ENCODE peak calls at places on chromosome 7, in seven cellular contexts. D is CD8-positive, alpha-beta T cell; R is ovary; G is thoracic aorta; Y is kidney; E is A549; T is heart right ventricle. F is an unnamed sample. For H3K4me1, the result is how much of the 10 kb centered on the place peaks cover.

GRCh38 chr7:151174246-151175046 is 7.0 kb upstream of the GBX1 start:
- DNase-seq in D (no peak), R (peak), G (no peak), Y (no peak), E (no peak), T (peak), F (no peak)

GRCh38 chr7:11341285-11341944 is 367.7 kb downstream of the PHF14 start:
- DNase-seq in D (no peak), R (no peak), G (no peak), Y (no peak), E (no peak), T (no peak), F (no peak)

GRCh38 chr7:80916770-80917681 is 1.8 kb downstream of the SEMA3C start:
- DNase-seq in D (no peak), R (no peak), G (no peak), Y (no peak), E (peak), T (no peak), F (no peak)

GRCh38 chr7:7992502-7992901 is 23.9 kb downstream of the GLCCI1 start:
- DNase-seq in D (no peak), R (no peak), G (no peak), Y (no peak), E (no peak), T (no peak), F (no peak)

GRCh38 chr7:135743907-135744789 is 4.5 kb downstream of the FAM180A start:
- DNase-seq in D (no peak), R (no peak), G (no peak), Y (no peak), E (no peak), T (no peak), F (peak)

GRCh38 chr7:129376076-129376777 is 58.0 kb upstream of the STRIP2 start:
- DNase-seq in D (peak), R (no peak), G (no peak), Y (no peak), E (peak), T (no peak), F (no peak)

GRCh38 chr7:79520543-79520942 is 67.1 kb upstream of the MAGI2 start:
- DNase-seq in D (no peak), R (no peak), G (no peak), Y (no peak), E (no peak), T (no peak), F (no peak)

GRCh38 chr7:106022193-106022821 is 59.2 kb downstream of the CDHR3 start:
- DNase-seq in D (peak), R (no peak), G (no peak), Y (no peak), E (no peak), T (no peak), F (no peak)

GRCh38 chr7:108057951-108058391 is 55.0 kb upstream of the LAMB1 start:
- DNase-seq in D (no peak), R (no peak), G (no peak), Y (no peak), E (no peak), T (no peak), F (no peak)

GRCh38 chr7:150927954-150928340 is 50.2 kb downstream of the KCNH2 start:
- DNase-seq in D (no peak), R (no peak), G (no peak), Y (no peak), E (peak), T (no peak), F (no peak)

GRCh38 chr7:68929712-68930395 is 668.4 kb upstream of the AUTS2 start:
- DNase-seq in D (no peak), R (no peak), G (no peak), Y (no peak), E (peak), T (no peak), F (no peak)

GRCh38 chr7:131057524-131058065 is 270.1 kb upstream of the MKLN1 start:
- DNase-seq in D (no peak), R (no peak), G (no peak), Y (no peak), E (no peak), T (no peak), F (no peak)

GRCh38 chr7:2237109-2237602 is 4.4 kb upstream of the MAD1L1 start:
- DNase-seq in D (no peak), R (no peak), G (no peak), Y (peak), E (no peak), T (no peak), F (no peak)

GRCh38 chr7:155094636-155095035 is 24.5 kb downstream of the HTR5A start:
- DNase-seq in D (no peak), R (no peak), G (no peak), Y (no peak), E (no peak), T (no peak), F (no peak)

GRCh38 chr7:149866817-149867447 is 6.8 kb upstream of the ATP6V0E2 start:
- DNase-seq in D (no peak), R (no peak), G (no peak), Y (no peak), E (no peak), T (peak), F (no peak)

GRCh38 chr7:100431286-100431735 is 1.7 kb downstream of the MEPCE start:
- DNase-seq in D (no peak), R (no peak), G (no peak), Y (no peak), E (no peak), T (no peak), F (no peak)

GRCh38 chr7:121516791-121517305 is 120.7 kb upstream of the FAM3C start:
- DNase-seq in D (no peak), R (no peak), G (no peak), Y (no peak), E (no peak), T (no peak), F (no peak)

GRCh38 chr7:92669616-92670153 is 79.5 kb upstream of the FAM133B start:
- DNase-seq in D (no peak), R (no peak), G (no peak), Y (no peak), E (no peak), T (no peak), F (no peak)

DNA sequence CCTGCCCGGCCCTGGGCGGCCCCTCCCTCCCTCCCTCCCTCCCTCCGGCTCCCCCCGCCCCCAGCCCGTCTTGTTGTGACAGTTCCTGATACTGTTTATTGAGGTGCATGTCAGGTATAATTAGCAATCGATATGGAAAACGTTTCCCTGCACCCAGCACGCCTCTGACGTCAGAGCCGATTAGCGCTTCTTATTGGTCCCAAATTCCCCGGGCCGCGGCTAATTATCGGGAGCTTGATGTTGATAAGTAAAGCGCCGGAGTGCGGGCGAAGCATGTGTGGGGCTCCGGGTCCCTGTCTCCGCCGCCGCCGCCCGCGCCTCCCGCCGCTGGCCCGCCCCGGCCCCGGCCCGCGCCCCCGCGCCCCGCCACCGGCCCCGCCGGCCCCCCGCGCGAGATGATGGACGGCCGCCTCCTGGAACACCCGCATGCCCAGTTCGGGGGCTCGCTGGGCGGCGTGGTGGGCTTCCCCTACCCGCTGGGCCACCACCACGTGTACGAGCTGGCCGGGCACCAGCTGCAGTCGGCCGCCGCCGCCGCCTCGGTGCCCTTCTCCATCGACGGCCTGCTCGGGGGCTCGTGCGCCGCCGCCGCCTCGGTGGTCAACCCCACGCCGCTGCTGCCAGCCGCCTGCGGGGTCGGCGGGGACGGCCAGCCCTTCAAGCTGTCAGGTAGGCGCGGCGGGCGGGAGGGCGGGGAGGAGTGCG is at the start of gene UNCX:
- DNase-seq in D (no peak), R (no peak), G (no peak), Y (peak), E (no peak), T (no peak), F (no peak)
- H3K4me1 ChIP-seq in D (under half), R (under half), G (under half), Y (under half), E (under half), T (under half), F (under half)

GRCh38 chr7:134548877-134549276 is at the start of gene AKR1B15:
- DNase-seq in D (no peak), R (no peak), G (no peak), Y (no peak), E (peak), T (no peak), F (no peak)
- H3K4me3 ChIP-seq in D (no peak), R (no peak), G (no peak), Y (peak), E (peak), T (no peak), F (peak)

GRCh38 chr7:27131390-27131819 is 848 bp upstream of the HOXA4 start:
- DNase-seq in D (no peak), R (no peak), G (no peak), Y (no peak), E (no peak), T (no peak), F (no peak)
- H3K4me1 ChIP-seq in D (under half), R (under half), G (under half), Y (under half), E (under half), T (under half), F (under half)

GRCh38 chr7:33907625-33908024 is 2.3 kb downstream of the BMPER start:
- DNase-seq in D (no peak), R (no peak), G (no peak), Y (no peak), E (no peak), T (no peak), F (no peak)

GRCh38 chr7:33909312-33909711 is 4.0 kb downstream of the BMPER start:
- DNase-seq in D (no peak), R (no peak), G (no peak), Y (no peak), E (no peak), T (no peak), F (no peak)

GRCh38 chr7:33904680-33905388 is 505 bp upstream of the BMPER start:
- DNase-seq in D (no peak), R (peak), G (no peak), Y (peak), E (peak), T (peak), F (peak)

GRCh38 chr7:33905389-33906032 is at the start of gene BMPER:
- DNase-seq in D (no peak), R (peak), G (no peak), Y (peak), E (peak), T (peak), F (peak)

DNA sequence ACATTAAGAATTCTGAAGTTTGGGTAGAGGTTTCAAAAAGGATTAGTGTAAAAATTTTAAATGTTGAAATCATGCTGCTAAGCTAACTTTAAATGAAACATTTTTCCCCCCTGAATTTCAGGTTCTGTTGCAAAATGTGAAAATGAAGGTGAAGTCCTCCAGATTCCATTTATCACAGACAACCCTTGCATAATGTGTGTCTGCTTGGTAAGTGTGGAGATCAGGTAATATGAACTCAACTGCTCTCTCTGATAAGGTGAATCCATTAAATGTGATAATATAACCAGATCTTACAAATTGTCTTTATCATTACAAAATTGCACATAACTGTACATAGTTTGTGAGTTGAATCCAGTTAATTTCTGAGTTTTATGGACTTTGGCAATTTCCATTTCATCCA is 1.4 kb downstream of the BMPER start:
- DNase-seq in D (no peak), R (no peak), G (no peak), Y (no peak), E (no peak), T (no peak), F (no peak)
- H3K4me3 ChIP-seq in D (no peak), R (no peak), G (no peak), Y (no peak), E (no peak), T (no peak), F (no peak)

GRCh38 chr7:55536619-55537457 is 35.5 kb downstream of the VOPP1 start:
- DNase-seq in D (no peak), R (no peak), G (no peak), Y (peak), E (no peak), T (no peak), F (no peak)

GRCh38 chr7:55534916-55535636 is 37.2 kb downstream of the VOPP1 start:
- DNase-seq in D (no peak), R (no peak), G (no peak), Y (no peak), E (no peak), T (no peak), F (no peak)

GRCh38 chr7:55537458-55537825 is 34.9 kb downstream of the VOPP1 start:
- DNase-seq in D (no peak), R (no peak), G (no peak), Y (peak), E (no peak), T (no peak), F (no peak)

GRCh38 chr7:55534262-55534915 is 37.9 kb downstream of the VOPP1 start:
- DNase-seq in D (no peak), R (no peak), G (no peak), Y (peak), E (no peak), T (no peak), F (no peak)

GRCh38 chr7:55535637-55536016 is 36.7 kb downstream of the VOPP1 start:
- DNase-seq in D (no peak), R (no peak), G (no peak), Y (no peak), E (no peak), T (no peak), F (no peak)
- H3K4me1 ChIP-seq in D (half or more), R (under half), G (under half), Y (under half), E (under half), T (under half), F (half or more)

DNA sequence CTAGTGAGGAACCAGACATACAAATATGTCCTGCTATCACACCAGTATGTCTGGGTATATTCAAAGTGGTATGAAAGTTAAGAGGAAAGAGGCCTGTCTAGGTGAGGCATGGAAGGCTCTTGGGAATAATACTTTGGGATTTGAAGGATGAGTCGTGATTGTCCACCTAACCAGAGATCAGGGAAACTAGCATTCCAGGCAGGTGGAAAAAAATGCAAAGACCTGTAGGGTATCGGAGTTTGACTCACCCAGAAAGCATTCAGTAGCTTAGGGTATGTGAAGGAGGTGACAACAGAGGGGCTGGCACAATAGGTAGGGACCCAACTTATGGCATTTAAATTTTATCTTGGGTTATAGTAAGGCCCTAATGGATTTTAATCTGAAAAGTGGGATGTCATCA is 950 bp upstream of the GCC1 start:
- DNase-seq in D (no peak), R (no peak), G (no peak), Y (no peak), E (no peak), T (no peak), F (no peak)
- H3K4me3 ChIP-seq in D (no peak), R (no peak), G (no peak), Y (no peak), E (no peak), T (no peak), F (peak)

GRCh38 chr7:105003875-105004510 is 10.0 kb upstream of the KMT2E start:
- DNase-seq in D (no peak), R (no peak), G (no peak), Y (no peak), E (no peak), T (no peak), F (no peak)
- H3K4me1 ChIP-seq in D (half or more), R (under half), G (half or more), Y (under half), E (half or more), T (under half), F (half or more)

DNA sequence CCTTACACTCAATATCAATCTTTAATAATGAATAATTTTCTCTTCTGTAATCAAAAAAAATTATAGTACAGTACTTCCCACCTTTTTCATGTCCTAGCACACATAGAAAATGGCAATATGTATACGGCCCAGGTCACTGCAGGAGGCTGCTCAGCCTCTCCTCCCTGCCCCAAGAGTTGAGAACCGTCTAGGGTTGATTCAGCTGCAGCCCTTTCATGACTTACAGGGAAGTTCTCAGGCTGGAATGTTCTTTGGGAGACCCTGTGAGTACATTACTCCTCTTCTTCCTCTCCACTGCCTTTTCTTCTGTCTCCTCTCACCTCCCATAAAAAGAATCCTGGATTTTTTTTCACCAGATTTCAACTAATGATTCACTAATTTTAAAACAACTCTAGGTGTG is 180.0 kb downstream of the HDAC9 start:
- DNase-seq in D (no peak), R (no peak), G (no peak), Y (no peak), E (no peak), T (no peak), F (no peak)
- H3K4me3 ChIP-seq in D (no peak), R (no peak), G (no peak), Y (no peak), E (no peak), T (no peak), F (no peak)

GRCh38 chr7:142711722-142712616 is 37.3 kb upstream of the PRSS1 start:
- DNase-seq in D (no peak), R (no peak), G (no peak), Y (no peak), E (peak), T (no peak), F (no peak)
- H3K4me1 ChIP-seq in D (under half), R (under half), G (under half), Y (under half), E (under half), T (under half), F (under half)

GRCh38 chr7:73646785-73647724 is 20.6 kb upstream of the VPS37D start:
- DNase-seq in D (no peak), R (no peak), G (no peak), Y (peak), E (no peak), T (no peak), F (no peak)
- H3K4me3 ChIP-seq in D (no peak), R (no peak), G (no peak), Y (no peak), E (peak), T (no peak), F (peak)

F was measured in left ventricle myocardium inferior.